ENCODE peak calls at places on chromosomes 13 and 19, in eight cellular contexts. One of them, this sample, is unnamed.

GRCh38 chr19:49953376-49953775 is 7.6 kb downstream of the SIGLEC11 start:
- ATAC-seq in Panc1: no peak
- ATAC-seq in HepG2: no peak
- ATAC-seq in HCT116: no peak
- ATAC-seq in upper lobe of left lung: peak; percentile 64
- ATAC-seq in GM23338: no peak
- ATAC-seq in K562: no peak
- ATAC-seq in GM12878: peak; percentile 27
- ATAC-seq in this sample: no peak

GRCh38 chr19:33819496-33819874 is 22.8 kb downstream of the KCTD15 start:
- ATAC-seq in Panc1: no peak
- ATAC-seq in HepG2: peak; percentile 12
- ATAC-seq in HCT116: no peak
- ATAC-seq in upper lobe of left lung: no peak
- ATAC-seq in GM23338: peak; percentile 29
- ATAC-seq in K562: no peak
- ATAC-seq in GM12878: no peak
- ATAC-seq in this sample: no peak

GRCh38 chr19:49469828-49470614 is 4.0 kb upstream of the FLT3LG start:
- ATAC-seq in Panc1: no peak
- ATAC-seq in HepG2: no peak
- ATAC-seq in HCT116: peak; percentile 28
- ATAC-seq in upper lobe of left lung: no peak
- ATAC-seq in GM23338: peak; percentile 11
- ATAC-seq in K562: peak; percentile 65
- ATAC-seq in GM12878: peak; percentile 86
- ATAC-seq in this sample: no peak

GRCh38 chr13:91539458-91540156 is 141.2 kb downstream of the GPC5 start:
- ATAC-seq in Panc1: no peak
- ATAC-seq in HepG2: peak; percentile 31
- ATAC-seq in HCT116: no peak
- ATAC-seq in upper lobe of left lung: no peak
- ATAC-seq in GM23338: no peak
- ATAC-seq in K562: peak; percentile 61
- ATAC-seq in GM12878: no peak
- ATAC-seq in this sample: no peak

GRCh38 chr19:4707322-4707721 is 16.3 kb downstream of the DPP9 start:
- ATAC-seq in Panc1: no peak
- ATAC-seq in HepG2: no peak
- ATAC-seq in HCT116: no peak
- ATAC-seq in upper lobe of left lung: no peak
- ATAC-seq in GM23338: no peak
- ATAC-seq in K562: no peak
- ATAC-seq in GM12878: no peak
- ATAC-seq in this sample: no peak

GRCh38 chr13:85430216-85430615 is 369.0 kb downstream of the SLITRK6 start:
- ATAC-seq in Panc1: no peak
- ATAC-seq in HepG2: no peak
- ATAC-seq in HCT116: no peak
- ATAC-seq in upper lobe of left lung: no peak
- ATAC-seq in GM23338: no peak
- ATAC-seq in K562: no peak
- ATAC-seq in GM12878: no peak
- ATAC-seq in this sample: no peak

GRCh38 chr13:105329359-105329758 is 1206.1 kb downstream of the EFNB2 start:
- ATAC-seq in Panc1: no peak
- ATAC-seq in HepG2: no peak
- ATAC-seq in HCT116: no peak
- ATAC-seq in upper lobe of left lung: no peak
- ATAC-seq in GM23338: no peak
- ATAC-seq in K562: no peak
- ATAC-seq in GM12878: no peak
- ATAC-seq in this sample: no peak

GRCh38 chr13:43933378-43933777 is 53.7 kb downstream of the LACC1 start:
- ATAC-seq in Panc1: no peak
- ATAC-seq in HepG2: no peak
- ATAC-seq in HCT116: no peak
- ATAC-seq in upper lobe of left lung: no peak
- ATAC-seq in GM23338: no peak
- ATAC-seq in K562: no peak
- ATAC-seq in GM12878: peak; percentile 100
- ATAC-seq in this sample: no peak

GRCh38 chr13:49113526-49114286 is 106.4 kb upstream of the MLNR start:
- ATAC-seq in Panc1: no peak
- ATAC-seq in HepG2: no peak
- ATAC-seq in HCT116: no peak
- ATAC-seq in upper lobe of left lung: no peak
- ATAC-seq in GM23338: peak; percentile 18
- ATAC-seq in K562: no peak
- ATAC-seq in GM12878: peak; percentile 50
- ATAC-seq in this sample: no peak

GRCh38 chr13:111049791-111050538 is 65.1 kb upstream of the ARHGEF7 start:
- ATAC-seq in Panc1: no peak
- ATAC-seq in HepG2: peak; percentile 62
- ATAC-seq in HCT116: peak; percentile 76
- ATAC-seq in upper lobe of left lung: peak; percentile 45
- ATAC-seq in GM23338: peak; percentile 76
- ATAC-seq in K562: peak; percentile 63
- ATAC-seq in GM12878: no peak
- ATAC-seq in this sample: no peak

GRCh38 chr19:18349524-18350128 is 9.2 kb downstream of the PGPEP1 start:
- ATAC-seq in Panc1: peak; percentile 87
- ATAC-seq in HepG2: peak; percentile 67
- ATAC-seq in HCT116: peak; percentile 83
- ATAC-seq in upper lobe of left lung: peak; percentile 84
- ATAC-seq in GM23338: peak; percentile 65
- ATAC-seq in K562: peak; percentile 78
- ATAC-seq in GM12878: peak; percentile 80
- ATAC-seq in this sample: no peak

GRCh38 chr19:55479451-55480230 is 3.2 kb downstream of the ZNF628 start:
- ATAC-seq in Panc1: no peak
- ATAC-seq in HepG2: no peak
- ATAC-seq in HCT116: no peak
- ATAC-seq in upper lobe of left lung: no peak
- ATAC-seq in GM23338: no peak
- ATAC-seq in K562: no peak
- ATAC-seq in GM12878: no peak
- ATAC-seq in this sample: no peak

GRCh38 chr13:51534075-51534817 is 50.0 kb upstream of the WDFY2 start:
- ATAC-seq in Panc1: no peak
- ATAC-seq in HepG2: peak; percentile 50
- ATAC-seq in HCT116: peak; percentile 55
- ATAC-seq in upper lobe of left lung: peak; percentile 84
- ATAC-seq in GM23338: no peak
- ATAC-seq in K562: peak; percentile 69
- ATAC-seq in GM12878: peak; percentile 64
- ATAC-seq in this sample: no peak

GRCh38 chr13:103140001-103140671 is 73.9 kb upstream of the SLC10A2 start:
- ATAC-seq in Panc1: peak; percentile 66
- ATAC-seq in HepG2: peak; percentile 86
- ATAC-seq in HCT116: peak; percentile 73
- ATAC-seq in upper lobe of left lung: peak; percentile 70
- ATAC-seq in GM23338: peak; percentile 92
- ATAC-seq in K562: no peak
- ATAC-seq in GM12878: peak; percentile 93
- ATAC-seq in this sample: no peak

GRCh38 chr13:76799696-76800095 is 86.5 kb downstream of the KCTD12 start:
- ATAC-seq in Panc1: no peak
- ATAC-seq in HepG2: no peak
- ATAC-seq in HCT116: no peak
- ATAC-seq in upper lobe of left lung: peak; percentile 44
- ATAC-seq in GM23338: no peak
- ATAC-seq in K562: no peak
- ATAC-seq in GM12878: peak; percentile 68
- ATAC-seq in this sample: no peak

GRCh38 chr19:10927691-10928562 is 512 bp downstream of the YIPF2 start:
- ATAC-seq in Panc1: peak; percentile 36
- ATAC-seq in HepG2: peak; percentile 50
- ATAC-seq in HCT116: peak; percentile 32
- ATAC-seq in upper lobe of left lung: peak; percentile 30
- ATAC-seq in GM23338: peak; percentile 22
- ATAC-seq in K562: peak; percentile 51
- ATAC-seq in GM12878: peak; percentile 36
- ATAC-seq in this sample: peak; percentile 0

GRCh38 chr13:102913924-102914628 is 68.2 kb downstream of the ERCC5 start:
- ATAC-seq in Panc1: no peak
- ATAC-seq in HepG2: no peak
- ATAC-seq in HCT116: no peak
- ATAC-seq in upper lobe of left lung: no peak
- ATAC-seq in GM23338: no peak
- ATAC-seq in K562: no peak
- ATAC-seq in GM12878: no peak
- ATAC-seq in this sample: no peak

GRCh38 chr19:30848626-30849322 is 476.6 kb downstream of the ZNF536 start:
- ATAC-seq in Panc1: no peak
- ATAC-seq in HepG2: no peak
- ATAC-seq in HCT116: no peak
- ATAC-seq in upper lobe of left lung: no peak
- ATAC-seq in GM23338: no peak
- ATAC-seq in K562: no peak
- ATAC-seq in GM12878: no peak
- ATAC-seq in this sample: no peak
- TF ChIP-seq POLR2AphosphoS5 in Panc1: no peak
- TF ChIP-seq POLR2AphosphoS5 in HepG2: no peak
- TF ChIP-seq POLR2AphosphoS5 in HCT116: no peak
- TF ChIP-seq POLR2AphosphoS5 in upper lobe of left lung: no peak
- TF ChIP-seq POLR2AphosphoS5 in GM23338: no peak
- TF ChIP-seq POLR2AphosphoS5 in K562: no peak
- TF ChIP-seq POLR2AphosphoS5 in GM12878: no peak
- TF ChIP-seq POLR2AphosphoS5 in this sample: peak; percentile 10

DNA sequence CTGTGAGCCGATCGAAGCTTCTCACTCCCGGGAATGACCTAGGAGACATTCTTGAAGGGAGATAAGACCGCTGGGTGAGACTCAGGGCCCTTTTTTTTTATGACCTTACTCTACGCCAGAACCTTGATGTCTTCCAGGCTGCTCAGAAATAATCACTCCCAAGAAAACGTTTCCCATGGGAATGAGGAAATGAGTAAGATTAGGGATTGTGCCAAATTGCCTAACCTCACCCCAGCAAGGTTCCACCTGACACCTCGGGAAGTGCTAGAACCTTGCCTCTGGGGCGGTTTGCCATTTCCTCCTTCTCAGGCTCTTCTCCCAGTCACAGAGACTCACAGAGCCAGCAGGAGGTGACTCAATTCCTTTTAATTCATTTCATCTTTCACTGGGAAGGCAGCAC is 2.3 kb downstream of the SLC46A3 start:
- ATAC-seq in Panc1: no peak
- ATAC-seq in HepG2: no peak
- ATAC-seq in HCT116: no peak
- ATAC-seq in upper lobe of left lung: no peak
- ATAC-seq in GM23338: no peak
- ATAC-seq in K562: no peak
- ATAC-seq in GM12878: no peak
- ATAC-seq in this sample: no peak
- TF ChIP-seq POLR2AphosphoS5 in Panc1: no peak
- TF ChIP-seq POLR2AphosphoS5 in HepG2: no peak
- TF ChIP-seq POLR2AphosphoS5 in HCT116: no peak
- TF ChIP-seq POLR2AphosphoS5 in upper lobe of left lung: peak; percentile 66
- TF ChIP-seq POLR2AphosphoS5 in GM23338: no peak
- TF ChIP-seq POLR2AphosphoS5 in K562: no peak
- TF ChIP-seq POLR2AphosphoS5 in GM12878: no peak
- TF ChIP-seq POLR2AphosphoS5 in this sample: no peak

GRCh38 chr19:13038306-13039210 is 43.3 kb downstream of the NFIX start:
- ATAC-seq in Panc1: no peak
- ATAC-seq in HepG2: no peak
- ATAC-seq in HCT116: no peak
- ATAC-seq in upper lobe of left lung: no peak
- ATAC-seq in GM23338: no peak
- ATAC-seq in K562: no peak
- ATAC-seq in GM12878: no peak
- ATAC-seq in this sample: no peak

GRCh38 chr19:13036366-13036976 is 41.2 kb downstream of the NFIX start:
- ATAC-seq in Panc1: peak; percentile 11
- ATAC-seq in HepG2: no peak
- ATAC-seq in HCT116: peak; percentile 77
- ATAC-seq in upper lobe of left lung: peak; percentile 52
- ATAC-seq in GM23338: peak; percentile 23
- ATAC-seq in K562: peak; percentile 54
- ATAC-seq in GM12878: no peak
- ATAC-seq in this sample: peak; percentile 39

GRCh38 chr19:13037718-13038117 is 42.4 kb downstream of the NFIX start:
- ATAC-seq in Panc1: no peak
- ATAC-seq in HepG2: no peak
- ATAC-seq in HCT116: no peak
- ATAC-seq in upper lobe of left lung: no peak
- ATAC-seq in GM23338: no peak
- ATAC-seq in K562: no peak
- ATAC-seq in GM12878: no peak
- ATAC-seq in this sample: no peak

GRCh38 chr19:13035820-13036365 is 40.6 kb downstream of the NFIX start:
- ATAC-seq in Panc1: no peak
- ATAC-seq in HepG2: no peak
- ATAC-seq in HCT116: no peak
- ATAC-seq in upper lobe of left lung: no peak
- ATAC-seq in GM23338: no peak
- ATAC-seq in K562: no peak
- ATAC-seq in GM12878: no peak
- ATAC-seq in this sample: no peak

GRCh38 chr19:13037161-13037560 is 41.9 kb downstream of the NFIX start:
- ATAC-seq in Panc1: peak; percentile 37
- ATAC-seq in HepG2: no peak
- ATAC-seq in HCT116: peak; percentile 37
- ATAC-seq in upper lobe of left lung: peak; percentile 30
- ATAC-seq in GM23338: no peak
- ATAC-seq in K562: no peak
- ATAC-seq in GM12878: peak; percentile 77
- ATAC-seq in this sample: peak; percentile 55
- TF ChIP-seq POLR2AphosphoS5 in Panc1: no peak
- TF ChIP-seq POLR2AphosphoS5 in HepG2: no peak
- TF ChIP-seq POLR2AphosphoS5 in HCT116: no peak
- TF ChIP-seq POLR2AphosphoS5 in upper lobe of left lung: no peak
- TF ChIP-seq POLR2AphosphoS5 in GM23338: no peak
- TF ChIP-seq POLR2AphosphoS5 in K562: no peak
- TF ChIP-seq POLR2AphosphoS5 in GM12878: no peak
- TF ChIP-seq POLR2AphosphoS5 in this sample: peak; percentile 76

GRCh38 chr13:100547805-100548204 is 40.8 kb downstream of the GGACT start:
- ATAC-seq in Panc1: peak; percentile 42
- ATAC-seq in HepG2: no peak
- ATAC-seq in HCT116: no peak
- ATAC-seq in upper lobe of left lung: no peak
- ATAC-seq in GM23338: no peak
- ATAC-seq in K562: no peak
- ATAC-seq in GM12878: no peak
- ATAC-seq in this sample: no peak

GRCh38 chr13:100546713-100547405 is 41.7 kb downstream of the GGACT start:
- ATAC-seq in Panc1: no peak
- ATAC-seq in HepG2: no peak
- ATAC-seq in HCT116: no peak
- ATAC-seq in upper lobe of left lung: no peak
- ATAC-seq in GM23338: peak; percentile 15
- ATAC-seq in K562: no peak
- ATAC-seq in GM12878: no peak
- ATAC-seq in this sample: no peak

GRCh38 chr13:100552755-100553154 is 35.8 kb downstream of the GGACT start:
- ATAC-seq in Panc1: no peak
- ATAC-seq in HepG2: no peak
- ATAC-seq in HCT116: no peak
- ATAC-seq in upper lobe of left lung: no peak
- ATAC-seq in GM23338: no peak
- ATAC-seq in K562: no peak
- ATAC-seq in GM12878: no peak
- ATAC-seq in this sample: no peak

GRCh38 chr13:100549316-100549715 is 39.3 kb downstream of the GGACT start:
- ATAC-seq in Panc1: no peak
- ATAC-seq in HepG2: no peak
- ATAC-seq in HCT116: no peak
- ATAC-seq in upper lobe of left lung: no peak
- ATAC-seq in GM23338: no peak
- ATAC-seq in K562: no peak
- ATAC-seq in GM12878: no peak
- ATAC-seq in this sample: no peak

GRCh38 chr13:100550433-100550832 is 38.2 kb downstream of the GGACT start:
- ATAC-seq in Panc1: no peak
- ATAC-seq in HepG2: no peak
- ATAC-seq in HCT116: no peak
- ATAC-seq in upper lobe of left lung: peak; percentile 87
- ATAC-seq in GM23338: peak; percentile 55
- ATAC-seq in K562: no peak
- ATAC-seq in GM12878: no peak
- ATAC-seq in this sample: peak; percentile 71
- TF ChIP-seq POLR2AphosphoS5 in Panc1: no peak
- TF ChIP-seq POLR2AphosphoS5 in HepG2: no peak
- TF ChIP-seq POLR2AphosphoS5 in HCT116: no peak
- TF ChIP-seq POLR2AphosphoS5 in upper lobe of left lung: no peak
- TF ChIP-seq POLR2AphosphoS5 in GM23338: no peak
- TF ChIP-seq POLR2AphosphoS5 in K562: no peak
- TF ChIP-seq POLR2AphosphoS5 in GM12878: no peak
- TF ChIP-seq POLR2AphosphoS5 in this sample: no peak

This sample was measured in gastroesophageal sphincter.